ENCODE peak calls at places on chromosomes 11 and 22, in six cellular contexts. H, L, S, W, C and G are unnamed samples.

GRCh38 chr11:9574556-9574805 is 1.0 kb downstream of the WEE1 start:
- DNase-seq in H (no peak), L (peak; percentile 34), S (no peak), W (no peak), C (no peak), G (no peak)

GRCh38 chr11:32888805-32889204 is 3.8 kb upstream of the QSER1 start:
- DNase-seq in H (no peak), L (no peak), S (no peak), W (no peak), C (peak; percentile 1), G (no peak)

GRCh38 chr11:65419773-65420481 is 2.7 kb upstream of the NEAT1 start:
- DNase-seq in H (no peak), L (peak; percentile 44), S (peak; percentile 38), W (no peak), C (peak; percentile 92), G (peak; percentile 65)

GRCh38 chr22:30270841-30271240 is 4.2 kb upstream of the OSM start:
- DNase-seq in H (no peak), L (no peak), S (no peak), W (no peak), C (peak; percentile 73), G (peak; percentile 44)

GRCh38 chr11:697811-698311 is 2.2 kb downstream of the TMEM80 start:
- DNase-seq in H (peak; percentile 58), L (no peak), S (no peak), W (no peak), C (peak; percentile 48), G (no peak)

GRCh38 chr11:32333335-32333991 is 101.9 kb downstream of the WT1 start:
- DNase-seq in H (no peak), L (no peak), S (no peak), W (no peak), C (peak; percentile 44), G (no peak)

GRCh38 chr11:112811781-112812180 is 149.4 kb upstream of the NCAM1 start:
- DNase-seq in H (no peak), L (no peak), S (no peak), W (no peak), C (no peak), G (no peak)

GRCh38 chr22:36966851-36967535 is 52.3 kb downstream of the TST start:
- DNase-seq in H (no peak), L (no peak), S (no peak), W (no peak), C (no peak), G (no peak)

GRCh38 chr11:69122337-69122641 is 33.4 kb upstream of the SMIM38 start:
- DNase-seq in H (no peak), L (no peak), S (no peak), W (no peak), C (no peak), G (no peak)

GRCh38 chr11:10728779-10729472 is 22.1 kb upstream of the CTR9 start:
- DNase-seq in H (no peak), L (no peak), S (no peak), W (no peak), C (no peak), G (no peak)